ENCODE peak calls at places on chromosomes 7 and 10, in six cellular contexts. Z is D341Med; J is NCI-H748 treated with DMSO at 0.1 percent for 48 hours; A is NCI-H2171 treated with DMSO at 0.1 percent for 48 hours; P is activated CD8-positive, alpha-beta memory T cell treated with anti-CD3 and anti-CD28 coated beads for 24 hours; T is tibial artery. V is an unnamed sample.

GRCh38 chr10:129774736-129775401 is 189.2 kb downstream of the EBF3 start:
- DNase-seq in Z (no peak), T (peak; percentile 55), J (no peak), P (peak; percentile 45), A (no peak), V (no peak)

GRCh38 chr7:42930889-42931288 is 1.1 kb downstream of the PSMA2 start:
- DNase-seq in T (no peak), P (no peak), J (no peak), Z (no peak), A (no peak), V (no peak)

GRCh38 chr10:62794306-62794705 is 10.2 kb upstream of the ADO start:
- DNase-seq in P (no peak), A (no peak), J (no peak), T (no peak), Z (no peak), V (no peak)

GRCh38 chr10:101028446-101029244 is 2.3 kb downstream of the PDZD7 start:
- DNase-seq in T (no peak), A (peak; percentile 69), P (no peak), J (no peak), Z (no peak), V (no peak)

GRCh38 chr10:31709501-31709900 is 219.1 kb downstream of the ARHGAP12 start:
- DNase-seq in T (no peak), J (no peak), A (no peak), Z (no peak), P (no peak), V (no peak)

GRCh38 chr10:127195041-127195506 is 1.3 kb downstream of the INSYN2A start:
- DNase-seq in A (peak; percentile 20), Z (peak; percentile 48), J (no peak), T (no peak), P (no peak), V (no peak)

GRCh38 chr7:144004703-144005102 is 4.6 kb downstream of the OR6B1 start:
- DNase-seq in A (no peak), T (no peak), Z (no peak), P (no peak), J (no peak), V (no peak)

GRCh38 chr7:139808401-139808800 is 20.7 kb upstream of the TBXAS1 start:
- DNase-seq in T (no peak), Z (no peak), A (no peak), P (peak; percentile 24), J (no peak), V (no peak)

GRCh38 chr7:378551-379455 is 88.8 kb downstream of the FOXL3 start:
- DNase-seq in T (peak; percentile 66), Z (no peak), A (no peak), P (peak; percentile 59), J (no peak), V (no peak)

GRCh38 chr10:63630928-63631685 is 109.9 kb downstream of the REEP3 start:
- DNase-seq in P (no peak), Z (no peak), J (no peak), T (no peak), A (no peak), V (no peak)

GRCh38 chr10:4240641-4241197 is 455.7 kb upstream of the KLF6 start:
- DNase-seq in P (no peak), A (no peak), J (no peak), Z (no peak), T (no peak), V (no peak)

GRCh38 chr7:50793947-50794570 is 11.4 kb upstream of the GRB10 start:
- DNase-seq in A (no peak), P (no peak), T (no peak), Z (no peak), J (no peak), V (no peak)

GRCh38 chr10:30313579-30314376 is 35.3 kb downstream of the MTPAP start:
- DNase-seq in J (no peak), P (no peak), T (no peak), A (no peak), Z (no peak), V (no peak)

GRCh38 chr10:69022611-69023010 is 34.0 kb downstream of the KIFBP start:
- DNase-seq in J (no peak), T (no peak), P (no peak), Z (no peak), A (no peak), V (no peak)

GRCh38 chr7:38310601-38311057 is 37.2 kb upstream of the TARP start:
- DNase-seq in Z (no peak), T (no peak), P (no peak), A (no peak), J (no peak), V (no peak)

GRCh38 chr10:74690393-74690792 is 136.0 kb upstream of the KAT6B start:
- DNase-seq in J (no peak), T (no peak), A (no peak), Z (no peak), P (no peak), V (no peak)

GRCh38 chr10:33196710-33197406 is 137.6 kb downstream of the NRP1 start:
- DNase-seq in T (no peak), A (no peak), Z (no peak), P (no peak), J (no peak), V (no peak)

GRCh38 chr10:110376021-110376773 is 71.5 kb upstream of the SMNDC1 start:
- DNase-seq in J (no peak), A (no peak), Z (no peak), T (no peak), P (no peak), V (no peak)

V was measured in NCI-H1436.